ENCODE peak calls at places on chromosomes 11 and 22, in nine cellular contexts. One of them, this sample, is unnamed.

GRCh38 chr11:113286509-113287497 is 27.6 kb upstream of the TTC12 start:
- DNase-seq in transverse colon: no peak
- DNase-seq in HCT116: no peak
- DNase-seq in endodermal cell: no peak
- DNase-seq in right cardiac atrium: no peak
- DNase-seq in lung: no peak
- DNase-seq in CD4-positive, CD25-positive, alpha-beta regulatory T cell: no peak
- DNase-seq in colonic mucosa: no peak
- DNase-seq in PC-3: no peak
- DNase-seq in this sample: no peak

GRCh38 chr11:109017489-109017888 is 352.6 kb downstream of the DDX10 start:
- DNase-seq in transverse colon: no peak
- DNase-seq in HCT116: no peak
- DNase-seq in endodermal cell: no peak
- DNase-seq in right cardiac atrium: no peak
- DNase-seq in lung: no peak
- DNase-seq in CD4-positive, CD25-positive, alpha-beta regulatory T cell: no peak
- DNase-seq in colonic mucosa: no peak
- DNase-seq in PC-3: no peak
- DNase-seq in this sample: no peak

GRCh38 chr11:111045408-111045806 is 200.1 kb upstream of the POU2AF2 start:
- DNase-seq in transverse colon: no peak
- DNase-seq in HCT116: no peak
- DNase-seq in endodermal cell: no peak
- DNase-seq in right cardiac atrium: no peak
- DNase-seq in lung: no peak
- DNase-seq in CD4-positive, CD25-positive, alpha-beta regulatory T cell: no peak
- DNase-seq in colonic mucosa: no peak
- DNase-seq in PC-3: no peak
- DNase-seq in this sample: no peak

GRCh38 chr22:24444251-24444650 is 16.9 kb downstream of the ADORA2A start:
- DNase-seq in transverse colon: no peak
- DNase-seq in HCT116: no peak
- DNase-seq in endodermal cell: no peak
- DNase-seq in right cardiac atrium: no peak
- DNase-seq in lung: no peak
- DNase-seq in CD4-positive, CD25-positive, alpha-beta regulatory T cell: no peak
- DNase-seq in colonic mucosa: no peak
- DNase-seq in PC-3: no peak
- DNase-seq in this sample: no peak

GRCh38 chr11:114308689-114309089 is 12.5 kb downstream of the NNMT start:
- DNase-seq in transverse colon: no peak
- DNase-seq in HCT116: no peak
- DNase-seq in endodermal cell: no peak
- DNase-seq in right cardiac atrium: no peak
- DNase-seq in lung: peak; percentile 42
- DNase-seq in CD4-positive, CD25-positive, alpha-beta regulatory T cell: no peak
- DNase-seq in colonic mucosa: no peak
- DNase-seq in PC-3: no peak
- DNase-seq in this sample: no peak

GRCh38 chr11:76823481-76824028 is 37.2 kb upstream of the ACER3 start:
- DNase-seq in transverse colon: no peak
- DNase-seq in HCT116: peak; percentile 88
- DNase-seq in endodermal cell: peak; percentile 49
- DNase-seq in right cardiac atrium: peak; percentile 43
- DNase-seq in lung: no peak
- DNase-seq in CD4-positive, CD25-positive, alpha-beta regulatory T cell: no peak
- DNase-seq in colonic mucosa: peak; percentile 27
- DNase-seq in PC-3: peak; percentile 99
- DNase-seq in this sample: no peak

GRCh38 chr22:39240841-39241631 is 3.7 kb downstream of the PDGFB start:
- DNase-seq in transverse colon: peak; percentile 73
- DNase-seq in HCT116: peak; percentile 64
- DNase-seq in endodermal cell: no peak
- DNase-seq in right cardiac atrium: peak; percentile 68
- DNase-seq in lung: no peak
- DNase-seq in CD4-positive, CD25-positive, alpha-beta regulatory T cell: peak; percentile 73
- DNase-seq in colonic mucosa: peak; percentile 81
- DNase-seq in PC-3: peak; percentile 49
- DNase-seq in this sample: peak; percentile 83

GRCh38 chr11:44010789-44011251 is 37.0 kb upstream of the ACCSL start:
- DNase-seq in transverse colon: no peak
- DNase-seq in HCT116: no peak
- DNase-seq in endodermal cell: no peak
- DNase-seq in right cardiac atrium: no peak
- DNase-seq in lung: no peak
- DNase-seq in CD4-positive, CD25-positive, alpha-beta regulatory T cell: no peak
- DNase-seq in colonic mucosa: peak; percentile 12
- DNase-seq in PC-3: no peak
- DNase-seq in this sample: no peak

GRCh38 chr11:5783255-5783654 is at the start of gene OR52N5:
- DNase-seq in transverse colon: no peak
- DNase-seq in HCT116: no peak
- DNase-seq in endodermal cell: no peak
- DNase-seq in right cardiac atrium: no peak
- DNase-seq in lung: no peak
- DNase-seq in CD4-positive, CD25-positive, alpha-beta regulatory T cell: no peak
- DNase-seq in colonic mucosa: no peak
- DNase-seq in PC-3: no peak
- DNase-seq in this sample: no peak

GRCh38 chr11:39374963-39375698 is 2084.3 kb downstream of the LRRC4C start:
- DNase-seq in transverse colon: no peak
- DNase-seq in HCT116: peak; percentile 10
- DNase-seq in endodermal cell: no peak
- DNase-seq in right cardiac atrium: no peak
- DNase-seq in lung: no peak
- DNase-seq in CD4-positive, CD25-positive, alpha-beta regulatory T cell: peak; percentile 58
- DNase-seq in colonic mucosa: no peak
- DNase-seq in PC-3: peak; percentile 67
- DNase-seq in this sample: no peak

GRCh38 chr11:119788911-119789560 is 60.0 kb upstream of the NECTIN1 start:
- DNase-seq in transverse colon: no peak
- DNase-seq in HCT116: no peak
- DNase-seq in endodermal cell: no peak
- DNase-seq in right cardiac atrium: no peak
- DNase-seq in lung: no peak
- DNase-seq in CD4-positive, CD25-positive, alpha-beta regulatory T cell: no peak
- DNase-seq in colonic mucosa: no peak
- DNase-seq in PC-3: no peak
- DNase-seq in this sample: no peak

GRCh38 chr11:134356656-134357544 is 25.1 kb downstream of the GLB1L2 start:
- DNase-seq in transverse colon: no peak
- DNase-seq in HCT116: no peak
- DNase-seq in endodermal cell: peak; percentile 26
- DNase-seq in right cardiac atrium: no peak
- DNase-seq in lung: no peak
- DNase-seq in CD4-positive, CD25-positive, alpha-beta regulatory T cell: no peak
- DNase-seq in colonic mucosa: no peak
- DNase-seq in PC-3: no peak
- DNase-seq in this sample: no peak

GRCh38 chr11:65225284-65226102 is 36.3 kb upstream of the POLA2 start:
- DNase-seq in transverse colon: peak; percentile 69
- DNase-seq in HCT116: no peak
- DNase-seq in endodermal cell: peak; percentile 89
- DNase-seq in right cardiac atrium: peak; percentile 75
- DNase-seq in lung: no peak
- DNase-seq in CD4-positive, CD25-positive, alpha-beta regulatory T cell: peak; percentile 55
- DNase-seq in colonic mucosa: peak; percentile 58
- DNase-seq in PC-3: no peak
- DNase-seq in this sample: peak; percentile 53

GRCh38 chr11:12125609-12126149 is 15.3 kb downstream of the MICAL2 start:
- DNase-seq in transverse colon: no peak
- DNase-seq in HCT116: peak; percentile 29
- DNase-seq in endodermal cell: no peak
- DNase-seq in right cardiac atrium: no peak
- DNase-seq in lung: no peak
- DNase-seq in CD4-positive, CD25-positive, alpha-beta regulatory T cell: no peak
- DNase-seq in colonic mucosa: no peak
- DNase-seq in PC-3: peak; percentile 72
- DNase-seq in this sample: no peak

DNA sequence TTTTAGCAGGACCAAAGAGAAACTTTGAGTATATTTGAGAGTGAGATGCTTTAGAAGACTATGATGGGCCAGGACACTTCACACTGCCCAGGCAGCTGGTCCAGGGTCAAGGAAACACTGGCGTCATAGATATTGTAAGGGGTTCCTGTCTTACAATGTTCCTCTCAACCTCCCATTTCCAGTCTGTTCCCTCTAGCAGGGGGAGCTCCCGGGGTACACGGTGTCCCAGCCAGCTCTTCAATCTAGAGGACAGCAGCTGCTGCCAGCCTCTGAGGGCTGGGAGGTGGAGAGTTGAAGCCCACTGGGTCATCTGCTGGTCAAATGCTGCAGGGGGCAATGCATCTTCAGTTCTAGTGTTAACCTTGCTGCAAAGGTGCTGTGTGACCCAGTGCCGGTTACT is 40.7 kb upstream of the TIMP3 start:
- DNase-seq in transverse colon: peak; percentile 13
- DNase-seq in HCT116: no peak
- DNase-seq in endodermal cell: no peak
- DNase-seq in right cardiac atrium: peak; percentile 69
- DNase-seq in lung: no peak
- DNase-seq in CD4-positive, CD25-positive, alpha-beta regulatory T cell: no peak
- DNase-seq in colonic mucosa: no peak
- DNase-seq in PC-3: no peak
- DNase-seq in this sample: no peak
- H3K27ac ChIP-seq in transverse colon: peak overlapping the region; percentile 49
- H3K27ac ChIP-seq in HCT116: no peak overlapping the region
- H3K27ac ChIP-seq in endodermal cell: no peak overlapping the region
- H3K27ac ChIP-seq in right cardiac atrium: peak overlapping the region; percentile 91
- H3K27ac ChIP-seq in lung: peak overlapping the region; percentile 58
- H3K27ac ChIP-seq in CD4-positive, CD25-positive, alpha-beta regulatory T cell: no peak overlapping the region
- H3K27ac ChIP-seq in colonic mucosa: no peak overlapping the region
- H3K27ac ChIP-seq in PC-3: no peak overlapping the region
- H3K27ac ChIP-seq in this sample: no peak overlapping the region

DNA sequence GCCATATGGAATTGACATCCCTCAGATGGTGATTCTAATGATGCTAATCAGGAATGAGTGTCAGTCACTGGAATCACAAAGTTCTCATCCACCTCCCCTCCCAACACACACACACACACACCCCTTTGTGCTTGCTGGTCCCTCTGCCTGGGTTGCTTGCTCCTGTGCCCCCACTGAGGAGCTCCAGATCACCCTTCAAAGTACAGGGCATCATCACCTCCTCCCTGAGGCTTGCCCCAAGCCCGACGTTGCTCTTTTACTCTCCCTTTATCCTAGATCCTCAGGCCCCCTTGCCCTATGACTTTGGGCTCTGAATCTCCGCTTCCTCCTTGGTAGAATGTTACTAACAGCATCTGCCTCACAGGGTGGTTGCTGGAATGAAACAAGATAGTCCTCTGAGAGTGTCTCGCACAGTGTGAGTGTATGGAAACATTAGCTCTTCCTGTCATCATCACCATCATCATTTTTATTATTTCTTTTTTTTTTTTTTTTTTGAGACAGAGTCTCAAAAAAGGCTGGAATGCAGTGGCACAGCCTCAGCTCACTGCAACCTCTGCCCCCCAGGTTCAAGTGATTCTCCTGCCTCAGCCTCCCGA is 3.4 kb downstream of the TOM1 start:
- DNase-seq in transverse colon: no peak
- DNase-seq in HCT116: no peak
- DNase-seq in endodermal cell: no peak
- DNase-seq in right cardiac atrium: no peak
- DNase-seq in lung: no peak
- DNase-seq in CD4-positive, CD25-positive, alpha-beta regulatory T cell: no peak
- DNase-seq in colonic mucosa: no peak
- DNase-seq in PC-3: no peak
- DNase-seq in this sample: no peak
- H3K4me3 ChIP-seq in transverse colon: no peak overlapping the region
- H3K4me3 ChIP-seq in HCT116: no peak overlapping the region
- H3K4me3 ChIP-seq in endodermal cell: no peak overlapping the region
- H3K4me3 ChIP-seq in right cardiac atrium: no peak overlapping the region
- H3K4me3 ChIP-seq in lung: no peak overlapping the region
- H3K4me3 ChIP-seq in CD4-positive, CD25-positive, alpha-beta regulatory T cell: no peak overlapping the region
- H3K4me3 ChIP-seq in colonic mucosa: no peak overlapping the region
- H3K4me3 ChIP-seq in PC-3: no peak overlapping the region
- H3K4me3 ChIP-seq in this sample: no peak overlapping the region

DNA sequence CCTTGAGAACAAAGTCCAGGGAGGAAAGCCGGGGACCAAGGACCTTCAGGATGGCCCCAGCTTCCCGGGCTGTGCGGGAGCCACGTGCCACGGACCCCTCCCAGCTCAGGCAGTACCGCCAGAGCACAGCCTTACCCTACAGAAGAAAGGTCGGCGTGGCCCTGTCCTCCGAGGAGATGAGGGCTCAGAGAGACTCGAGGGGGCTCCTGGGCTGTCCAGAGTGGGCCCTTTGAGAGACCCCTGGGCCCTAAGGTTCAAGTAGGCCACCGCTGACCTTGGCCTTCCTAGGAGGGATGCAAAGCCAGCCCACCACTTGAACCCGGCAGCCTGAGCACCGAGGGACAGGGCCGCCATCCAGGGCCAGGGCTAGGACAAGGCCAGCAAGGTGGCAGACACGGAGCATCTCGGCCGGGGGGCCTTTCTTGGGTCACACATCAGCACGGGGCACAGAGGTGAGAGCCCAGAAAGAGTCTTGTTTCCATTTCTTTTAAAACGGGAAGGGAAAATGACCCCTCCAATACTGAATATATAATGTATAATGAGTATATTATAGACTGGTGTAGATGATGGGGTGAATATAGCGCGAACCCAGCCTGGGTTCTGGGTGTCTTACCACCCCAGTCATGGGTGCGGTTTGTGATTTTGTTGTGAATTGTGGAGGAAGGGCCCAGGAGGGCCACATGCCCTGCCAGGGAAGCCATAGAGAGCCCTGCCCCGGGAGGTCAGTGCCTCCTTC is 34.4 kb upstream of the PPARA start:
- DNase-seq in transverse colon: no peak
- DNase-seq in HCT116: no peak
- DNase-seq in endodermal cell: no peak
- DNase-seq in right cardiac atrium: no peak
- DNase-seq in lung: no peak
- DNase-seq in CD4-positive, CD25-positive, alpha-beta regulatory T cell: no peak
- DNase-seq in colonic mucosa: no peak
- DNase-seq in PC-3: no peak
- DNase-seq in this sample: no peak
- H3K4me1 ChIP-seq in transverse colon: peaks cover 11% of the 10 kb centered on the region
- H3K4me1 ChIP-seq in HCT116: peaks cover 5% of the 10 kb centered on the region
- H3K4me1 ChIP-seq in endodermal cell: no peaks in the 10 kb centered on the region
- H3K4me1 ChIP-seq in right cardiac atrium: peaks cover 7% of the 10 kb centered on the region
- H3K4me1 ChIP-seq in lung: peaks cover 13% of the 10 kb centered on the region
- H3K4me1 ChIP-seq in CD4-positive, CD25-positive, alpha-beta regulatory T cell: peaks cover 7% of the 10 kb centered on the region
- H3K4me1 ChIP-seq in colonic mucosa: no peaks in the 10 kb centered on the region
- H3K4me1 ChIP-seq in PC-3: no peaks in the 10 kb centered on the region
- H3K4me1 ChIP-seq in this sample: peaks cover 11% of the 10 kb centered on the region

GRCh38 chr11:103384652-103385051 is 275.4 kb downstream of the DYNC2H1 start:
- DNase-seq in transverse colon: no peak
- DNase-seq in HCT116: no peak
- DNase-seq in endodermal cell: no peak
- DNase-seq in right cardiac atrium: no peak
- DNase-seq in lung: no peak
- DNase-seq in CD4-positive, CD25-positive, alpha-beta regulatory T cell: no peak
- DNase-seq in colonic mucosa: no peak
- DNase-seq in PC-3: no peak
- DNase-seq in this sample: no peak

GRCh38 chr11:103378931-103379330 is 269.7 kb downstream of the DYNC2H1 start:
- DNase-seq in transverse colon: no peak
- DNase-seq in HCT116: no peak
- DNase-seq in endodermal cell: no peak
- DNase-seq in right cardiac atrium: no peak
- DNase-seq in lung: no peak
- DNase-seq in CD4-positive, CD25-positive, alpha-beta regulatory T cell: no peak
- DNase-seq in colonic mucosa: no peak
- DNase-seq in PC-3: no peak
- DNase-seq in this sample: no peak

GRCh38 chr11:103380031-103380430 is 270.8 kb downstream of the DYNC2H1 start:
- DNase-seq in transverse colon: no peak
- DNase-seq in HCT116: no peak
- DNase-seq in endodermal cell: no peak
- DNase-seq in right cardiac atrium: no peak
- DNase-seq in lung: no peak
- DNase-seq in CD4-positive, CD25-positive, alpha-beta regulatory T cell: no peak
- DNase-seq in colonic mucosa: no peak
- DNase-seq in PC-3: peak; percentile 27
- DNase-seq in this sample: no peak
- H3K27ac ChIP-seq in transverse colon: no peak overlapping the region
- H3K27ac ChIP-seq in HCT116: no peak overlapping the region
- H3K27ac ChIP-seq in endodermal cell: no peak overlapping the region
- H3K27ac ChIP-seq in right cardiac atrium: no peak overlapping the region
- H3K27ac ChIP-seq in lung: no peak overlapping the region
- H3K27ac ChIP-seq in CD4-positive, CD25-positive, alpha-beta regulatory T cell: no peak overlapping the region
- H3K27ac ChIP-seq in colonic mucosa: no peak overlapping the region
- H3K27ac ChIP-seq in PC-3: no peak overlapping the region
- H3K27ac ChIP-seq in this sample: no peak overlapping the region